ENCODE peak calls at places on chromosomes 4 and X, in four cellular contexts. L is amniotic stem cell; W is iPS-NIHi11; E is naive thymus-derived CD8-positive, alpha-beta T cell. M is an unnamed sample.

GRCh38 chrX:23554304-23554703 is 113.0 kb upstream of the PRDX4 start:
- DNase-seq in L (no peak), E (no peak), W (peak; percentile 14), M (peak; percentile 26)

GRCh38 chr4:1480720-1481119 is 74.5 kb upstream of the NKX1-1 start:
- DNase-seq in E (no peak), L (no peak), W (no peak), M (no peak)

GRCh38 chr4:184287697-184288255 is 70.1 kb upstream of the ENPP6 start:
- DNase-seq in E (no peak), L (no peak), W (peak; percentile 45), M (no peak)

GRCh38 chr4:29079260-29079659 is 1640.9 kb upstream of the PCDH7 start:
- DNase-seq in E (no peak), W (no peak), L (no peak), M (no peak)

GRCh38 chr4:95191537-95191936 is 357.2 kb downstream of the UNC5C start:
- DNase-seq in L (no peak), E (no peak), W (no peak), M (no peak)

GRCh38 chr4:54525602-54526001 is 132.2 kb upstream of the KIT start:
- DNase-seq in W (peak; percentile 12), E (no peak), L (peak; percentile 44), M (no peak)

GRCh38 chrX:74422576-74423288 is 1.4 kb downstream of the SLC16A2 start:
- DNase-seq in E (no peak), L (no peak), W (peak; percentile 60), M (peak; percentile 58)

GRCh38 chr4:6523251-6523650 is 50.8 kb upstream of the PPP2R2C start:
- DNase-seq in L (no peak), E (no peak), W (no peak), M (no peak)

GRCh38 chr4:86641516-86642090 is 47.5 kb downstream of the PTPN13 start:
- DNase-seq in L (no peak), W (no peak), E (no peak), M (no peak)

GRCh38 chrX:46559062-46559461 is 13.8 kb upstream of the ZNF674 start:
- DNase-seq in L (no peak), E (no peak), W (no peak), M (no peak)

GRCh38 chrX:118968031-118968430 is 6.4 kb upstream of the LONRF3 start:
- DNase-seq in W (no peak), L (no peak), E (no peak), M (no peak)

GRCh38 chr4:82126641-82127040 is 247.2 kb downstream of the HNRNPD start:
- DNase-seq in W (no peak), L (no peak), E (no peak), M (no peak)

GRCh38 chrX:107123750-107124149 is 5.1 kb upstream of the RBM41 start:
- DNase-seq in W (no peak), E (no peak), L (no peak), M (no peak)

GRCh38 chr4:143291334-143291733 is 45.3 kb upstream of the GAB1 start:
- DNase-seq in E (no peak), W (no peak), L (no peak), M (no peak)

GRCh38 chr4:56696056-56696455 is 15.0 kb upstream of the HOPX start:
- DNase-seq in W (no peak), L (no peak), E (no peak), M (no peak)

GRCh38 chr4:29540439-29541102 is 1179.6 kb upstream of the PCDH7 start:
- DNase-seq in L (no peak), E (no peak), W (no peak), M (no peak)